ENCODE peak calls at places on chromosomes 11 and 22, in five cellular contexts. N, H, Z, J and T are unnamed samples.

GRCh38 chr22:38734203-38735100 is 21.3 kb downstream of the SUN2 start:
- DNase-seq in N (no peak), H (no peak), Z (no peak), J (no peak), T (no peak)

GRCh38 chr11:26319906-26320305 is 12.0 kb upstream of the ANO3 start:
- DNase-seq in N (peak), H (no peak), Z (no peak), J (no peak), T (no peak)

GRCh38 chr11:121127809-121128208 is 26.8 kb downstream of the TECTA start:
- DNase-seq in N (no peak), H (no peak), Z (no peak), J (no peak), T (no peak)

GRCh38 chr11:102800774-102801173 is 2.8 kb upstream of the MMP1 start:
- DNase-seq in N (no peak), H (no peak), Z (no peak), J (no peak), T (no peak)

GRCh38 chr22:46731246-46732040 is 6.6 kb downstream of the CERK start:
- DNase-seq in N (peak), H (no peak), Z (no peak), J (no peak), T (peak)

GRCh38 chr11:63874511-63874910 is 35.6 kb downstream of the MARK2 start:
- DNase-seq in N (no peak), H (peak), Z (no peak), J (no peak), T (no peak)

GRCh38 chr11:72969894-72970335 is 155.7 kb downstream of the ATG16L2 start:
- DNase-seq in N (no peak), H (no peak), Z (no peak), J (peak), T (no peak)

GRCh38 chr22:26432619-26433311 is 3.7 kb downstream of the ASPHD2 start:
- DNase-seq in N (no peak), H (no peak), Z (no peak), J (peak), T (no peak)

GRCh38 chr11:70736937-70737640 is 338.8 kb downstream of the CTTN start:
- DNase-seq in N (peak), H (no peak), Z (no peak), J (no peak), T (no peak)

GRCh38 chr11:108019870-108020540 is 11.3 kb downstream of the CUL5 start:
- DNase-seq in N (no peak), H (peak), Z (no peak), J (peak), T (no peak)

GRCh38 chr22:46245515-46245914 is 4.6 kb downstream of the CDPF1 start:
- DNase-seq in N (no peak), H (no peak), Z (no peak), J (no peak), T (no peak)

GRCh38 chr11:69730500-69730899 is 26.7 kb upstream of the FGF19 start:
- DNase-seq in N (no peak), H (no peak), Z (no peak), J (no peak), T (no peak)

GRCh38 chr22:25475554-25476022 is 88.9 kb upstream of the GRK3 start:
- DNase-seq in N (no peak), H (no peak), Z (peak), J (no peak), T (no peak)

GRCh38 chr11:25943777-25944661 is 387.9 kb upstream of the ANO3 start:
- DNase-seq in N (no peak), H (no peak), Z (no peak), J (no peak), T (no peak)

GRCh38 chr11:114309517-114309916 is 13.3 kb downstream of the NNMT start:
- DNase-seq in N (no peak), H (no peak), Z (no peak), J (no peak), T (no peak)

GRCh38 chr11:117585631-117586030 is 211.4 kb downstream of the DSCAML1 start:
- DNase-seq in N (no peak), H (no peak), Z (no peak), J (no peak), T (no peak)

GRCh38 chr11:88552377-88553029 is 215.0 kb upstream of the CTSC start:
- DNase-seq in N (peak), H (peak), Z (peak), J (peak), T (peak)

GRCh38 chr22:31969789-31970489 is 25.6 kb downstream of the YWHAH start:
- DNase-seq in N (peak), H (peak), Z (peak), J (peak), T (peak)
- TF ChIP-seq MAX in N (peak), H (peak), Z (peak), J (peak), T (peak)

GRCh38 chr11:35190804-35191348 is 51.9 kb downstream of the CD44 start:
- DNase-seq in N (no peak), H (no peak), Z (no peak), J (peak), T (no peak)
- TF ChIP-seq MAX in N (no peak), H (no peak), Z (no peak), J (no peak), T (no peak)

GRCh38 chr22:19086944-19087343 is 35.3 kb downstream of the DGCR2 start:
- DNase-seq in N (no peak), H (no peak), Z (no peak), J (peak), T (no peak)
- TF ChIP-seq MAX in N (no peak), H (no peak), Z (no peak), J (no peak), T (no peak)

GRCh38 chr11:57772562-57772961 is 11.0 kb downstream of the CTNND1 start:
- DNase-seq in N (no peak), H (no peak), Z (no peak), J (no peak), T (no peak)

GRCh38 chr11:57775474-57775873 is 13.9 kb downstream of the CTNND1 start:
- DNase-seq in N (no peak), H (no peak), Z (no peak), J (no peak), T (no peak)

GRCh38 chr11:57773026-57773598 is 11.5 kb downstream of the CTNND1 start:
- DNase-seq in N (no peak), H (no peak), Z (no peak), J (no peak), T (no peak)

GRCh38 chr11:57771365-57771764 is 9.8 kb downstream of the CTNND1 start:
- DNase-seq in N (no peak), H (no peak), Z (no peak), J (no peak), T (no peak)

GRCh38 chr11:57770793-57771192 is 9.2 kb downstream of the CTNND1 start:
- DNase-seq in N (no peak), H (no peak), Z (no peak), J (no peak), T (no peak)
- TF ChIP-seq MAX in N (no peak), H (no peak), Z (no peak), J (no peak), T (no peak)

GRCh38 chr11:67240575-67241389 is 25.5 kb upstream of the GRK2 start:
- DNase-seq in N (no peak), H (peak), Z (peak), J (peak), T (no peak)
- TF ChIP-seq MAX in N (no peak), H (peak), Z (peak), J (peak), T (peak)

GRCh38 chr22:49674479-49674830 is 153.2 kb downstream of the BRD1 start:
- DNase-seq in N (no peak), H (no peak), Z (no peak), J (no peak), T (no peak)
- TF ChIP-seq MAX in N (no peak), H (no peak), Z (no peak), J (no peak), T (no peak)